ENCODE peak calls at places on chromosome 1, in five cellular contexts. One of them, this sample, is unnamed.

GRCh38 chr1:234915923-234916675 is 212.5 kb downstream of the TOMM20 start:
- DNase-seq in ovary: no peak
- DNase-seq in NCI-H1436 treated with DMSO at 0.1 percent for 48 hours: no peak
- DNase-seq in NCI-H69: peak; percentile 44
- DNase-seq in stimulated activated CD4-positive, alpha-beta T cell treated with anti-CD3 and anti-CD28 coated beads, Interleukin-2, amount 100 ng/mL, for 24 hours: no peak
- DNase-seq in this sample: no peak

GRCh38 chr1:86517336-86517735 is 29.5 kb upstream of the CLCA4 start:
- DNase-seq in ovary: no peak
- DNase-seq in NCI-H1436 treated with DMSO at 0.1 percent for 48 hours: no peak
- DNase-seq in NCI-H69: no peak
- DNase-seq in stimulated activated CD4-positive, alpha-beta T cell treated with anti-CD3 and anti-CD28 coated beads, Interleukin-2, amount 100 ng/mL, for 24 hours: no peak
- DNase-seq in this sample: no peak

GRCh38 chr1:51543877-51544276 is 24.8 kb upstream of the EPS15 start:
- DNase-seq in ovary: no peak
- DNase-seq in NCI-H1436 treated with DMSO at 0.1 percent for 48 hours: no peak
- DNase-seq in NCI-H69: no peak
- DNase-seq in stimulated activated CD4-positive, alpha-beta T cell treated with anti-CD3 and anti-CD28 coated beads, Interleukin-2, amount 100 ng/mL, for 24 hours: no peak
- DNase-seq in this sample: no peak

GRCh38 chr1:38046884-38047602 is 450 bp upstream of the POU3F1 start:
- DNase-seq in ovary: peak; percentile 83
- DNase-seq in NCI-H1436 treated with DMSO at 0.1 percent for 48 hours: no peak
- DNase-seq in NCI-H69: peak; percentile 91
- DNase-seq in stimulated activated CD4-positive, alpha-beta T cell treated with anti-CD3 and anti-CD28 coated beads, Interleukin-2, amount 100 ng/mL, for 24 hours: peak; percentile 86
- DNase-seq in this sample: peak; percentile 85

GRCh38 chr1:229094476-229095311 is 176.2 kb upstream of the RAB4A start:
- DNase-seq in ovary: no peak
- DNase-seq in NCI-H1436 treated with DMSO at 0.1 percent for 48 hours: no peak
- DNase-seq in NCI-H69: no peak
- DNase-seq in stimulated activated CD4-positive, alpha-beta T cell treated with anti-CD3 and anti-CD28 coated beads, Interleukin-2, amount 100 ng/mL, for 24 hours: no peak
- DNase-seq in this sample: no peak

GRCh38 chr1:34918609-34919561 is 10.6 kb downstream of the DLGAP3 start:
- DNase-seq in ovary: no peak
- DNase-seq in NCI-H1436 treated with DMSO at 0.1 percent for 48 hours: peak; percentile 25
- DNase-seq in NCI-H69: peak; percentile 71
- DNase-seq in stimulated activated CD4-positive, alpha-beta T cell treated with anti-CD3 and anti-CD28 coated beads, Interleukin-2, amount 100 ng/mL, for 24 hours: peak; percentile 12
- DNase-seq in this sample: no peak

GRCh38 chr1:203268901-203269653 is 36.2 kb upstream of the BTG2 start:
- DNase-seq in ovary: no peak
- DNase-seq in NCI-H1436 treated with DMSO at 0.1 percent for 48 hours: peak; percentile 65
- DNase-seq in NCI-H69: peak; percentile 92
- DNase-seq in stimulated activated CD4-positive, alpha-beta T cell treated with anti-CD3 and anti-CD28 coated beads, Interleukin-2, amount 100 ng/mL, for 24 hours: no peak
- DNase-seq in this sample: peak; percentile 66

GRCh38 chr1:214859647-214860046 is 222.9 kb upstream of the KCNK2 start:
- DNase-seq in ovary: no peak
- DNase-seq in NCI-H1436 treated with DMSO at 0.1 percent for 48 hours: no peak
- DNase-seq in NCI-H69: peak; percentile 6
- DNase-seq in stimulated activated CD4-positive, alpha-beta T cell treated with anti-CD3 and anti-CD28 coated beads, Interleukin-2, amount 100 ng/mL, for 24 hours: no peak
- DNase-seq in this sample: no peak

GRCh38 chr1:62689524-62689923 is 1.3 kb upstream of the DOCK7 start:
- DNase-seq in ovary: peak; percentile 12
- DNase-seq in NCI-H1436 treated with DMSO at 0.1 percent for 48 hours: no peak
- DNase-seq in NCI-H69: peak; percentile 23
- DNase-seq in stimulated activated CD4-positive, alpha-beta T cell treated with anti-CD3 and anti-CD28 coated beads, Interleukin-2, amount 100 ng/mL, for 24 hours: no peak
- DNase-seq in this sample: no peak

GRCh38 chr1:209720826-209721225 is 16.2 kb downstream of the HSD11B1 start:
- DNase-seq in ovary: no peak
- DNase-seq in NCI-H1436 treated with DMSO at 0.1 percent for 48 hours: no peak
- DNase-seq in NCI-H69: no peak
- DNase-seq in stimulated activated CD4-positive, alpha-beta T cell treated with anti-CD3 and anti-CD28 coated beads, Interleukin-2, amount 100 ng/mL, for 24 hours: no peak
- DNase-seq in this sample: no peak

GRCh38 chr1:156344409-156344808 is 6.1 kb downstream of the TSACC start:
- DNase-seq in ovary: no peak
- DNase-seq in NCI-H1436 treated with DMSO at 0.1 percent for 48 hours: no peak
- DNase-seq in NCI-H69: no peak
- DNase-seq in stimulated activated CD4-positive, alpha-beta T cell treated with anti-CD3 and anti-CD28 coated beads, Interleukin-2, amount 100 ng/mL, for 24 hours: no peak
- DNase-seq in this sample: no peak

This sample was measured in mucosa of descending colon.